ENCODE peak calls at places on chromosomes 5 and 9, in five cellular contexts. I, G, F, U and L are unnamed samples.

GRCh38 chr9:91904541-91905236 is 45.3 kb downstream of the ROR2 start:
- DNase-seq in I (no peak), G (no peak), F (no peak), U (no peak), L (no peak)

GRCh38 chr5:59039296-59040006 is 456.6 kb downstream of the RAB3C start:
- DNase-seq in I (peak; percentile 87), G (no peak), F (peak; percentile 82), U (no peak), L (peak; percentile 77)

GRCh38 chr5:20678814-20679298 is 690.9 kb upstream of the CDH18 start:
- DNase-seq in I (no peak), G (no peak), F (no peak), U (no peak), L (no peak)

GRCh38 chr5:127761869-127762268 is 58.7 kb downstream of the CCDC192 start:
- DNase-seq in I (no peak), G (no peak), F (no peak), U (no peak), L (no peak)

GRCh38 chr5:120463991-120464626 is at the start of gene PRR16:
- DNase-seq in I (peak; percentile 90), G (no peak), F (peak; percentile 82), U (no peak), L (peak; percentile 62)

GRCh38 chr9:127185931-127186781 is 63.7 kb upstream of the ANGPTL2 start:
- DNase-seq in I (peak; percentile 44), G (peak; percentile 20), F (no peak), U (no peak), L (peak; percentile 77)

GRCh38 chr9:98315551-98316060 is 60.2 kb upstream of the TBC1D2 start:
- DNase-seq in I (peak; percentile 89), G (peak; percentile 80), F (peak; percentile 98), U (peak; percentile 74), L (peak; percentile 82)

GRCh38 chr5:90866333-90866732 is 307.7 kb downstream of the ADGRV1 start:
- DNase-seq in I (peak; percentile 48), G (peak; percentile 40), F (peak; percentile 68), U (peak; percentile 27), L (peak; percentile 71)

GRCh38 chr5:51375084-51375483 is 8.2 kb upstream of the ISL1 start:
- DNase-seq in I (no peak), G (no peak), F (no peak), U (no peak), L (no peak)

GRCh38 chr9:133742849-133743444 is 4.8 kb upstream of the SARDH start:
- DNase-seq in I (peak; percentile 95), G (peak; percentile 83), F (peak; percentile 92), U (peak; percentile 77), L (peak; percentile 82)

GRCh38 chr5:80921026-80921425 is 39.1 kb upstream of the RASGRF2 start:
- DNase-seq in I (no peak), G (peak; percentile 6), F (peak; percentile 60), U (no peak), L (no peak)

GRCh38 chr9:7045361-7045760 is 287.6 kb downstream of the KDM4C start:
- DNase-seq in I (no peak), G (no peak), F (no peak), U (no peak), L (no peak)

GRCh38 chr5:174692982-174693422 is 31.4 kb upstream of the MSX2 start:
- DNase-seq in I (peak; percentile 55), G (no peak), F (peak; percentile 78), U (no peak), L (no peak)

GRCh38 chr5:10233505-10233904 is 16.2 kb downstream of the ATPSCKMT start:
- DNase-seq in I (peak; percentile 74), G (peak; percentile 37), F (peak; percentile 70), U (peak; percentile 75), L (peak; percentile 31)

GRCh38 chr9:12329623-12329985 is 363.6 kb upstream of the TYRP1 start:
- DNase-seq in I (no peak), G (no peak), F (no peak), U (no peak), L (no peak)

GRCh38 chr5:131630963-131631350 is 4.1 kb downstream of the RAPGEF6 start:
- DNase-seq in I (no peak), G (no peak), F (no peak), U (no peak), L (no peak)

GRCh38 chr5:178058321-178059012 is 54.9 kb upstream of the N4BP3 start:
- DNase-seq in I (no peak), G (no peak), F (no peak), U (no peak), L (no peak)

GRCh38 chr5:132427285-132428146 is 58.0 kb downstream of the SLC22A5 start:
- DNase-seq in I (peak; percentile 36), G (no peak), F (no peak), U (no peak), L (no peak)

GRCh38 chr9:135703726-135704125 is 1.7 kb downstream of the KCNT1 start:
- DNase-seq in I (no peak), G (no peak), F (peak; percentile 51), U (no peak), L (no peak)

GRCh38 chr9:7146582-7146981 is 388.8 kb downstream of the KDM4C start:
- DNase-seq in I (peak; percentile 25), G (no peak), F (peak; percentile 12), U (no peak), L (no peak)

GRCh38 chr5:112921833-112922817 is at the start of gene REEP5:
- DNase-seq in I (peak; percentile 96), G (peak; percentile 56), F (peak; percentile 90), U (peak; percentile 48), L (peak; percentile 83)

GRCh38 chr5:150055707-150056443 is 30.5 kb downstream of the CSF1R start:
- DNase-seq in I (no peak), G (no peak), F (no peak), U (no peak), L (no peak)
- TF ChIP-seq POLR2AphosphoS5 in I (no peak), G (peak; percentile 3), F (no peak), U (no peak), L (no peak)

GRCh38 chr5:77631166-77631582 is 7.3 kb downstream of the OTP start:
- DNase-seq in I (peak; percentile 21), G (no peak), F (no peak), U (no peak), L (no peak)
- H2AFZ ChIP-seq in I (peak overlapping the region; percentile 43), G (no peak overlapping the region), F (no peak overlapping the region), U (peak overlapping the region; percentile 42), L (no peak overlapping the region)

GRCh38 chr5:29845206-29845605 is 1348.3 kb upstream of the CDH6 start:
- DNase-seq in I (no peak), G (no peak), F (no peak), U (no peak), L (no peak)
- TF ChIP-seq POLR2AphosphoS5 in I (no peak), G (no peak), F (no peak), U (no peak), L (no peak)

DNA sequence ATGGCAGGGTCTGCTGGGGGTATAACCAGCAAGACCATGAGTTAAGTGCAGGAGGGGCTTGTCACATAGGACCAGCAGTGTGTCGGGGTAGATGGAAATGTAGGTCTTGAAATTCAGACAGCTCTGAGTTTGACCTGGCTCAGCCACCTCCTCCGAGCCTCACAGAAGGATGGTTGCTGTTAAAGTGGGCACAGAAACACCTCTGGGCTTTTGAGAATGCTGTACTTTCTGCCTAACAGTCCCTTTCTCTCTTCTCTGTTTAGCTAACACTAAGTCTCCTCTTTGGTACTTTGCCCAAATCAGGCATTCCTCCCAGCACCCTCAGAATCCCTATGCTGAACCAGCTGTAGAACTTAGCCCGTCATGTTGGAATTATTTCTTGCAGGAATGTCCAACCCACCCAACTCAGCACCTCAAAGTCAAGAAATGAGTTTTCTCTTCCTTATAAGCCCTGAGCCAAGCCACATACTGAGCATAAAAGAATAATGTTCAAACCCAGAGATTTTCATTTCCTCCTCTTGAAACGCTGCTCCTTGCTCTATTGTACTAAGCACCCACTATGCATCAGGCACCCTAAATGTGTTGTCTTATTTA is 41.7 kb upstream of the MATR3 start:
- DNase-seq in I (no peak), G (no peak), F (no peak), U (no peak), L (no peak)
- H2AFZ ChIP-seq in I (no peak overlapping the region), G (no peak overlapping the region), F (peak overlapping the region; percentile 88), U (peak overlapping the region; percentile 82), L (peak overlapping the region; percentile 66)